ENCODE peak calls at places on chromosomes 7 and 10, in ten cellular contexts. Q is AG20443; Z is stimulated activated CD8-positive, alpha-beta memory T cell treated with anti-CD3 and anti-CD28 coated beads, Interleukin-4, amount 100 ng/mL, for 1 hour; V is cardiac fibroblast; L is bronchial epithelial cell; J is nucleus accumbens; O is dorsolateral prefrontal cortex; M is activated naive CD4-positive, alpha-beta T cell treated with Interleukin-2 at 50 U/mL for 16 hours; C is anterior cingulate cortex; B is mesothelial cell of epicardium. E is an unnamed sample.

GRCh38 chr10:60644436-60645130 is 133.7 kb upstream of the CDK1 start:
- DNase-seq in B (no peak), C (no peak), V (no peak), Z (no peak), M (no peak), O (no peak), J (no peak), Q (no peak), L (no peak), E (no peak)

GRCh38 chr10:80996615-80997193 is 459.0 kb downstream of the SH2D4B start:
- DNase-seq in Z (no peak), Q (no peak), M (no peak), L (no peak), C (no peak), J (no peak), O (no peak), V (no peak), B (no peak), E (no peak)

GRCh38 chr7:104990983-104991382 is 23.0 kb upstream of the KMT2E start:
- DNase-seq in M (no peak), Q (no peak), C (no peak), Z (no peak), V (no peak), L (no peak), B (no peak), O (no peak), J (no peak), E (no peak)

GRCh38 chr7:157540020-157540419 is 203.2 kb downstream of the DNAJB6 start:
- DNase-seq in Z (no peak), J (no peak), C (no peak), B (no peak), M (no peak), L (no peak), O (no peak), V (no peak), Q (no peak), E (no peak)

GRCh38 chr10:4527281-4527960 is 298.6 kb upstream of the AKR1E2 start:
- DNase-seq in Z (no peak), Q (peak; percentile 67), J (no peak), B (no peak), M (no peak), L (peak; percentile 63), V (peak; percentile 72), C (no peak), O (no peak), E (no peak)

GRCh38 chr7:139330333-139331030 is 10.7 kb upstream of the FMC1 start:
- DNase-seq in Z (no peak), O (no peak), V (no peak), B (no peak), Q (no peak), M (no peak), J (no peak), C (no peak), L (no peak), E (no peak)

GRCh38 chr10:6052247-6053221 is 9.6 kb downstream of the IL2RA start:
- DNase-seq in O (no peak), Z (peak; percentile 56), L (peak; percentile 10), J (no peak), B (no peak), V (no peak), M (peak; percentile 87), Q (no peak), C (no peak), E (no peak)

GRCh38 chr10:20634841-20635240 is 262.3 kb downstream of the NEBL start:
- DNase-seq in M (no peak), B (no peak), L (no peak), C (no peak), V (no peak), O (no peak), J (no peak), Q (no peak), Z (no peak), E (no peak)

GRCh38 chr10:132536241-132536963 is 1.2 kb upstream of the INPP5A start:
- DNase-seq in M (no peak), C (no peak), V (no peak), J (no peak), B (no peak), L (no peak), Z (no peak), Q (peak; percentile 42), O (peak; percentile 45), E (peak; percentile 26)

GRCh38 chr7:24668922-24669635 is 88.2 kb downstream of the GSDME start:
- DNase-seq in O (no peak), B (no peak), Z (no peak), L (peak; percentile 63), Q (peak; percentile 4), J (no peak), V (peak; percentile 45), M (no peak), C (no peak), E (no peak)

GRCh38 chr10:89952314-89952713 is 250.9 kb downstream of the KIF20B start:
- DNase-seq in V (no peak), C (no peak), B (no peak), Q (no peak), O (no peak), J (no peak), M (no peak), L (no peak), Z (no peak), E (no peak)

GRCh38 chr7:41698114-41698513 is 4.8 kb downstream of the INHBA start:
- DNase-seq in Z (no peak), Q (no peak), J (no peak), L (no peak), M (no peak), C (no peak), V (no peak), O (no peak), B (no peak), E (no peak)

GRCh38 chr7:6258440-6259182 is 13.8 kb downstream of the CYTH3 start:
- DNase-seq in J (no peak), B (no peak), V (peak; percentile 97), M (no peak), L (no peak), Q (peak; percentile 62), C (no peak), Z (no peak), O (no peak), E (no peak)